ENCODE peak calls at places on chromosome 18, in five cellular contexts. L is tibial artery, R is body of pancreas, S is Karpas-422, V is caudate nucleus. K is an unnamed sample.

GRCh38 chr18:23077493-23078256 is 57.6 kb upstream of the CABLES1 start:
- DNase-seq in V (no peak), L (no peak), S (no peak), R (peak), K (no peak)

GRCh38 chr18:33664528-33664927 is 86.5 kb downstream of the ASXL3 start:
- DNase-seq in S (no peak), L (no peak), R (no peak), V (no peak), K (no peak)

GRCh38 chr18:34767601-34768027 is 57.5 kb downstream of the DTNA start:
- DNase-seq in L (no peak), V (no peak), R (no peak), S (no peak), K (peak)

GRCh38 chr18:7608174-7608550 is 41.0 kb downstream of the PTPRM start:
- DNase-seq in S (no peak), R (no peak), V (no peak), L (no peak), K (no peak)

GRCh38 chr18:11042247-11042646 is 107.1 kb downstream of the PIEZO2 start:
- DNase-seq in V (no peak), L (no peak), S (no peak), R (no peak), K (peak)

GRCh38 chr18:31100598-31101147 is 1.5 kb downstream of the DSC2 start:
- DNase-seq in V (no peak), L (no peak), S (no peak), R (peak), K (no peak)

GRCh38 chr18:23071285-23071684 is 64.0 kb upstream of the CABLES1 start:
- DNase-seq in L (peak), R (peak), S (no peak), V (no peak), K (no peak)

GRCh38 chr18:21452381-21452780 is 148.1 kb downstream of the ESCO1 start:
- DNase-seq in R (no peak), S (no peak), V (no peak), L (no peak), K (no peak)

GRCh38 chr18:31977270-31977872 is 34.4 kb upstream of the TRAPPC8 start:
- DNase-seq in S (peak), L (no peak), R (peak), V (no peak), K (peak)

GRCh38 chr18:12821408-12821807 is 62.6 kb downstream of the PTPN2 start:
- DNase-seq in V (no peak), L (no peak), R (no peak), S (no peak), K (no peak)

GRCh38 chr18:55996726-55997125 is 408.7 kb upstream of the TCF4 start:
- DNase-seq in R (no peak), L (no peak), V (no peak), S (no peak), K (no peak)

GRCh38 chr18:56314396-56314795 is 324.0 kb downstream of the TXNL1 start:
- DNase-seq in L (no peak), V (no peak), S (no peak), R (peak), K (no peak)

GRCh38 chr18:3269241-3269640 is 7.3 kb downstream of the MYL12B start:
- DNase-seq in V (no peak), L (no peak), R (no peak), S (no peak), K (no peak)

GRCh38 chr18:14945286-14945685 is 197.3 kb downstream of the ANKRD30B start:
- DNase-seq in V (no peak), R (no peak), S (no peak), L (no peak), K (no peak)

GRCh38 chr18:47175283-47175894 is 775 bp downstream of the IER3IP1 start:
- DNase-seq in S (no peak), R (peak), L (peak), V (no peak), K (no peak)

GRCh38 chr18:79819064-79819725 is 21.5 kb downstream of the KCNG2 start:
- DNase-seq in R (no peak), L (no peak), V (no peak), S (no peak), K (no peak)

GRCh38 chr18:9673296-9674251 is 34.5 kb upstream of the RAB31 start:
- DNase-seq in S (peak), V (no peak), R (peak), L (peak), K (peak)

GRCh38 chr18:33821503-33821902 is 243.5 kb downstream of the ASXL3 start:
- DNase-seq in L (no peak), S (no peak), R (no peak), V (no peak), K (peak)

GRCh38 chr18:12904012-12904516 is 20.0 kb upstream of the PTPN2 start:
- DNase-seq in V (no peak), R (no peak), L (no peak), S (no peak), K (no peak)

GRCh38 chr18:50286391-50287027 is 983 bp downstream of the CXXC1 start:
- DNase-seq in L (no peak), V (no peak), R (no peak), S (no peak), K (no peak)

GRCh38 chr18:62131305-62131909 is 55.4 kb downstream of the PIGN start:
- DNase-seq in R (peak), V (no peak), L (peak), S (peak), K (peak)

DNA sequence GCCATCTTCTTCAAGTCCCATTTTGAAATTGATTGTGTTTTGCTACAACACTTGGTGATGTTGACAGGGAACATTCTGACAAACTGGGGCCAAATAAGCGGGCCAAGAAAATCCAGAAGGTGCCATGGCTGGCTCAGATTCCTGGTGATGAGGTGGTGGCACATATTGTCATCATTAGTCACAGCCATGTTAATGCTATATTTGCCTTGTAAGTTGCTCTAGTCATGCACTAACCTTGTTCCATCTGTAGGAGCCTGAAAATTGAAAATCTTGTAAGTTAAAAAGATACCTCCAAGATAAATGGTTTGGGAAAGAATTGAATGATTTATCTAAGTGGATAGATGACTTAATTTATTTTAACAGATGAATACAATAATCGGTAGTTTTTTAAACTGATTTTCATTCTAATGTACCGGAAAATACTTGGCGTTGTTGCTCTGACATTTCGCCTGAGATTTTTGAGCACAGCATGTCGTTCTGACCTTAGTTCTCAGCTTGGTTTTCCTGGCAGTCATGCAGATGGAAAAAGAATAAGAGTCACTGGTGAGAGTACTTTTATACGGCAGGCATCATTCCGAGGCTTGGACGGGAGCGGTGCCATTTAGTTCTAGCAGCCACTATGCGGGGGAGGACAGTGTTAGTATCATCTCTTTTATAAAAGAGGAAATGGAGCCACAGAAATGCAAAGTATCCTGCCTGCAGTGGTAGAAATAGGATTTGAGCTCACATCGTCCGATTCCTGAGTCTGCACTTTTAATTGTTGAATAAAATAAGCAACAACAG is 133.9 kb downstream of the ZNF532 start:
- DNase-seq in V (no peak), S (peak), R (peak), L (peak), K (peak)
- H3K27ac ChIP-seq in V (no peak), S (peak), R (peak), L (peak), K (peak)

DNA sequence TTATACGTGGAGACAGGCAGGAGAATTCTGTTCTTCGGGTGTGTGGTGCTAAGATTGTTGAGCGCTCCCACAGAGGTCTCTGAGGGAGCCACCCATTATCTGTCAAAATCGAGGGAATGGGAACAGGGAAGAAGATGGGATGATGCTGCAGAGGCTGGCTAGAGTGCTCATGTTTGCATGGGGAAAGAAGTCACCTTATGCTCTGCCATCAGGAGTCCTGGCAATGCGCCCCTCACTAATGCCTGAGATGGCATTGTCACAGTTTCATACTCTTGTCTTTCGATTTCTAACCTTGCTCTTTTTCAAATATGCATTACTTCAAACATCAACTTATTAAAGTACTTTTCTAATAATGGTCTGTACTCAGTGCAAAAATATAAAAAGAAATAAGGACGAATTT is 463.3 kb upstream of the CELF4 start:
- DNase-seq in L (no peak), R (no peak), S (no peak), V (no peak), K (no peak)
- H3K27ac ChIP-seq in L (no peak), R (no peak), S (no peak), V (no peak), K (no peak)

GRCh38 chr18:53526092-53526491 is 698.4 kb downstream of the MBD2 start:
- DNase-seq in S (no peak), L (no peak), V (no peak), R (no peak), K (no peak)

DNA sequence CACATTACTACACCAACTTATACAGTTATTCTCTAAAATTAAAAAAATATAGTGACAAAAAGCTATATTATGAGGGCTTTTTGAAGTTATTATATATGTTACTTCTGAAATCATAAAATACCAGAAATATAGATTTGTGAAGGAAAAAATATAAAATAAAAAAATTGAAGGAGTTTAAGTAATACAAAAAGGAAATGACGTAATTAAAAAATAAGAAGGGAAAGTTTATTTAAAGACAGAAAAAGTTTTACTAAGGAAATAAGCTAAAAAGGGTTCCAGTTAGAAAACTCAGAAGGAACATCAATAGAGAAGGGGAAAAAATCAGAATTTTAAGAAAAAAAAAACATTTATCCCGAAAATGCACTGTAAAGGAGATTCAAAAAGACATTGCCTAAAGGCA is 697.1 kb downstream of the MBD2 start:
- DNase-seq in V (no peak), L (no peak), R (no peak), S (no peak), K (no peak)
- H3K27ac ChIP-seq in V (no peak), L (no peak), R (no peak), S (no peak), K (no peak)

GRCh38 chr18:66553824-66554223 is 50.1 kb downstream of the CDH19 start:
- DNase-seq in L (no peak), S (no peak), V (no peak), R (no peak), K (peak)
- H3K27ac ChIP-seq in L (no peak), S (no peak), V (no peak), R (no peak), K (no peak)

GRCh38 chr18:376307-376706 is 108.5 kb upstream of the THOC1 start:
- DNase-seq in L (peak), R (peak), S (no peak), V (no peak), K (no peak)
- H3K27ac ChIP-seq in L (no peak), R (peak), S (no peak), V (no peak), K (no peak)

GRCh38 chr18:69233465-69234054 is 167.1 kb upstream of the DOK6 start:
- DNase-seq in R (no peak), V (no peak), S (peak), L (no peak), K (no peak)
- H3K27ac ChIP-seq in R (no peak), V (no peak), S (no peak), L (no peak), K (no peak)

DNA sequence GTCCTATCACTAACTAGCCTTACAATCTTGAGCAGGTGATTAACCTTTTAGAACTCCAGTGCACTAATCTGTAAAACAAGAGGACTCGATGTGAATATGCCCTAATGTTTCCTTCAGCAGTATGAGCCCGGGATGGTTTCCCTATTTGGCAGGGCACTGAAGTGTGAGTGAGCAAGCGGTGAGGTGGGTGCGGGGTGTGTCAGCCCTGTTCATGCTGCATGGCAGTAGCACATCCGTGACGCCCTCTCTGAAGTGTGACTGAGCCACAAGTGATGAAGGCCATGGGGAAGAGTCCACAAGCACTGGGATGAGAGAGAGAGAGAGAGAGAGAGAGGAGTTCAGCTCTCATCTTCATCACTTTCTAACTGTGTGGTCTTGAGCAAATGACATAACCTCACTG is 168.7 kb downstream of the SETBP1 start:
- DNase-seq in L (no peak), V (no peak), R (no peak), S (no peak), K (no peak)
- H3K27ac ChIP-seq in L (no peak), V (no peak), R (no peak), S (no peak), K (no peak)

DNA sequence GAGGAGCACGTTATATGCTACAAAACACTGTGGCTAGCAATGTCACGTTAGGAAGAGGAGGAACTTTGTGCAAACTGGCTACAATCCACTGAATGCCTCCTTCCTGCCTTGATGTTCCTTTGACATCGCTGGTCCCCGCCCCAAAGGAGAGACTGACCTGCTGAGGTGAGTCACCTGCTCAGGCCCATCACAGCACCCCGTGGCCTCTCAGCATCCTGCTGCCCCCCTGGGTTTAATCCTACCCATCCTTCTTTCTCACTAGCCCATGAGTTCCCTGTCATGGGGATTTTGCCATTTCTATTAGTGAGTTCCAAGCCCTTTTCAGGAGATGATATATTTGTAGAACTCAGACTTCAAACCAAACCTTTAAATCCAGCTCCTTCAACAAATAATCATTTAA is 16.2 kb downstream of the DLGAP1 start:
- DNase-seq in S (no peak), L (no peak), R (no peak), V (no peak), K (no peak)
- H3K27ac ChIP-seq in S (no peak), L (no peak), R (no peak), V (no peak), K (no peak)

DNA sequence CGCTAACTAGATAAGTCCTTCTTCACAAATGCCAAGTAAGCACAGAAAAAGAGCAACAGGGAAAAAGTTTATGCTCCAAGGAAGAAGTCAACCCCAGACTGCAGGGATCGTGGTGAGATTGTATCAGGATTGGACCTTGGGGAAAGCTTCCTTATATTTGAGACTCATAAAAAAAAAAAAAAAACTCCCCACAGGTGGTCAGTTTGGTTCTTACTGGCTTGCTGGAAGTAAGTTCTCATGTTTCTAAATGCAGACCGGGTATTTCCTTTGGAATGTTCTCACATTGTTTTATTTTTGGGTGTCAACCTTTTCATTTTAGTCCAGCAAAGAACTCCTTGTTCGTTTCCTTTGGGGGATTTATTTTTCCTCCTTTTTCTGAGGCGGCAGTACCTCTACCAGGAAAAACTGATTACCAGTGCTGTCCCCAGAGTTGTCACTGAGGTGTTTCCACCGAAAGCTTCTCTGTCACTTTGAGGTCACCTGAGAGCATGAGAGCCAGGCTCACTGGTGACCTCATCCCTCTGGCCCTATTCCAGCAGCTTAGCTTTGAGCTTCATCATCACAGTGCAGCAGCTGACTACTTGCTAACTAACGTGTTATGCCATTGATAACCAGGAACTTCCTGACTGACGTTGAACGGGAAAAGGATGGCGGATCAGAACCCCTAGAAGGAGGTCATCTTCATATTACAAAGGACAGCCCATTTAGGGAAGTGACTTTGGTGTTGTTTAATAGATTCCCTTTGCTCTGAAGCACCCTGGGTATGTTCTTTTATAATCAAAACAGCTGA is 16.8 kb upstream of the ATP8B1 start:
- DNase-seq in V (no peak), L (peak), R (peak), S (no peak), K (peak)
- H3K27ac ChIP-seq in V (no peak), L (no peak), R (peak), S (no peak), K (peak)

DNA sequence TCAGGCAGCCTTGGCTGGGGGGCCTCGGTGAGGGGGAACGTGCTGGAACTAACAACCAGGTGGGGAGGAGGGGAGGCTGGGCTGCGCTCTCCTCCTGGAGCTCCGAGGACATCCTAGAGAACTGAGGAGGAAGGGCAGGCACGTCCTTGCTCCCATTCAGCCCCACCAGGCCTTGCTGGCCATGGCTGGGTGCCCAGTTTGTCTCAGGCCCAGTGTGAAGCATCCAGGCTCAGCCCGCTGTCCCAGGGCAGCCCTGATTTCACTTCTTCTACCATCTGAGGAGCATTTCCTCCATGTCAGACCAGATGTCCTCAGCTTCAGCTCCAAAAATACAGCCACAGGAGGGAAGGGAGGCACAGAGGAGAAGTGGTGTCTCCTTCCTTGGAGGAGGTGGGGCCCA is 125.4 kb downstream of the CELF4 start:
- DNase-seq in R (no peak), L (no peak), V (no peak), S (no peak), K (no peak)
- H3K27ac ChIP-seq in R (no peak), L (no peak), V (no peak), S (no peak), K (no peak)

K was measured in brain microvascular endothelial cell.